ENCODE peak calls at places on chromosomes 7 and 10, in seven cellular contexts. Q is sigmoid colon, C is heart left ventricle, X is stomach, M is transverse colon, I is body of pancreas, A is spleen. N is an unnamed sample.
A peak's percentile ranks its signal among the peaks of the same experiment; 100 is the strongest.

GRCh38 chr7:73967832-73968295 is 60.1 kb upstream of the ELN start:
- DNase-seq in Q (no peak), C (no peak), X (no peak), M (no peak), I (no peak), A (peak; percentile 41), N (no peak)

GRCh38 chr10:15106352-15107013 is 9.3 kb downstream of the RPP38 start:
- DNase-seq in Q (no peak), C (peak; percentile 74), X (peak; percentile 85), M (peak; percentile 82), I (peak; percentile 74), A (peak; percentile 86), N (peak; percentile 85)

GRCh38 chr7:27122075-27122910 is 8.3 kb downstream of the HOXA4 start:
- DNase-seq in Q (no peak), C (no peak), X (no peak), M (peak; percentile 83), I (no peak), A (no peak), N (no peak)

GRCh38 chr10:129096340-129096984 is 370.6 kb upstream of the MGMT start:
- DNase-seq in Q (peak; percentile 77), C (no peak), X (no peak), M (no peak), I (peak; percentile 42), A (no peak), N (no peak)

GRCh38 chr7:6447589-6448210 is at the start of gene DAGLB:
- DNase-seq in Q (peak; percentile 95), C (peak; percentile 98), X (peak; percentile 94), M (peak; percentile 96), I (peak; percentile 93), A (peak; percentile 99), N (peak; percentile 90)

GRCh38 chr10:121838931-121839330 is 88.9 kb downstream of the ATE1 start:
- DNase-seq in Q (no peak), C (no peak), X (no peak), M (no peak), I (no peak), A (no peak), N (no peak)

GRCh38 chr7:6653101-6653995 is 16.2 kb downstream of the ZNF316 start:
- DNase-seq in Q (peak; percentile 40), C (peak; percentile 56), X (no peak), M (no peak), I (no peak), A (no peak), N (no peak)

GRCh38 chr7:93228302-93228701 is 2.0 kb upstream of the HEPACAM2 start:
- DNase-seq in Q (no peak), C (no peak), X (no peak), M (no peak), I (peak; percentile 13), A (no peak), N (no peak)

GRCh38 chr7:105672820-105673219 is 91.5 kb upstream of the EFCAB10 start:
- DNase-seq in Q (no peak), C (no peak), X (no peak), M (no peak), I (no peak), A (no peak), N (no peak)

GRCh38 chr10:14146501-14146900 is 184.2 kb downstream of the FRMD4A start:
- DNase-seq in Q (no peak), C (no peak), X (no peak), M (no peak), I (no peak), A (no peak), N (no peak)

GRCh38 chr7:11951909-11952308 is 119.9 kb upstream of the THSD7A start:
- DNase-seq in Q (no peak), C (no peak), X (no peak), M (no peak), I (no peak), A (no peak), N (no peak)

GRCh38 chr7:50308301-50309129 is 4.0 kb downstream of the IKZF1 start:
- DNase-seq in Q (peak; percentile 54), C (no peak), X (no peak), M (no peak), I (no peak), A (no peak), N (no peak)

GRCh38 chr7:6221340-6222319 is 50.8 kb downstream of the CYTH3 start:
- DNase-seq in Q (no peak), C (no peak), X (no peak), M (no peak), I (no peak), A (no peak), N (no peak)

GRCh38 chr7:70458195-70458695 is 673.7 kb upstream of the GALNT17 start:
- DNase-seq in Q (no peak), C (no peak), X (peak; percentile 28), M (peak; percentile 14), I (no peak), A (no peak), N (no peak)

GRCh38 chr10:83617692-83618325 is 521.5 kb upstream of the GHITM start:
- DNase-seq in Q (no peak), C (no peak), X (no peak), M (no peak), I (no peak), A (no peak), N (no peak)

GRCh38 chr7:1922071-1922869 is 252.2 kb downstream of the ELFN1 start:
- DNase-seq in Q (no peak), C (no peak), X (no peak), M (no peak), I (no peak), A (peak; percentile 72), N (no peak)

GRCh38 chr7:158318511-158318913 is 269.1 kb downstream of the PTPRN2 start:
- DNase-seq in Q (no peak), C (no peak), X (no peak), M (no peak), I (no peak), A (no peak), N (no peak)

GRCh38 chr10:70579234-70580002 is 23.1 kb downstream of the PRF1 start:
- DNase-seq in Q (peak; percentile 14), C (no peak), X (no peak), M (no peak), I (no peak), A (no peak), N (no peak)

GRCh38 chr10:132784582-132785432 is 1.1 kb downstream of the NKX6-2 start:
- DNase-seq in Q (no peak), C (no peak), X (no peak), M (no peak), I (no peak), A (no peak), N (no peak)

GRCh38 chr7:88432321-88432720 is 125.6 kb upstream of the STEAP4 start:
- DNase-seq in Q (no peak), C (no peak), X (no peak), M (no peak), I (no peak), A (no peak), N (no peak)

GRCh38 chr10:131812736-131813604 is 87.8 kb upstream of the PPP2R2D start:
- DNase-seq in Q (no peak), C (peak; percentile 36), X (peak; percentile 21), M (no peak), I (no peak), A (no peak), N (no peak)

DNA sequence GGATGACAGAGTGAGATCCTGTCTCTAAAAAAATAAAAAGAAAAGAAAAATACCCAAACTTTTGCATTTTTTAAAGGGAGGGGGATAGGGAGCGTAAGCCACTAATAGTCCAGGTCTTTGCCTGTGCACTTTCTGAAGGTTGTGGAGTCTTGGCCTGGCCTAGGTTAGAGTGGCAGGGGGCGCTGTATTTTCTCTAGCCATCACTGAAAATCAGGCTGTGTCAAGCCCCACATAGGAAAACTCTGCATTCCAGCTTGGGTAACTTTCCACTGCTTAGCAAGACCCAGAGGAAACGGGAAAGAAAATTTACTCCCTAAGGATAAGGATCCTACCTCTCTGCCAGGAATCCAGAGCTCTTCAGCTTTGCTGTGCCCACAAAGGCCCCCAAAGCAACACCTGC is 10.5 kb upstream of the PAX4 start:
- DNase-seq in Q (no peak), C (no peak), X (no peak), M (no peak), I (no peak), A (no peak), N (no peak)
- H3K4me3 ChIP-seq in Q (no peak overlapping the region), C (no peak overlapping the region), X (no peak overlapping the region), M (no peak overlapping the region), I (no peak overlapping the region), A (no peak overlapping the region), N (no peak overlapping the region)

GRCh38 chr10:73780966-73781365 is 882 bp upstream of the CHCHD1 start:
- DNase-seq in Q (peak; percentile 58), C (no peak), X (no peak), M (no peak), I (no peak), A (no peak), N (no peak)

GRCh38 chr10:73779018-73779417 is 2.8 kb upstream of the CHCHD1 start:
- DNase-seq in Q (peak; percentile 14), C (no peak), X (no peak), M (no peak), I (no peak), A (no peak), N (no peak)

GRCh38 chr10:73780301-73780700 is 1.5 kb upstream of the CHCHD1 start:
- DNase-seq in Q (peak; percentile 55), C (no peak), X (no peak), M (no peak), I (no peak), A (no peak), N (no peak)

GRCh38 chr10:73781548-73781878 is 335 bp upstream of the CHCHD1 start:
- DNase-seq in Q (no peak), C (no peak), X (no peak), M (no peak), I (no peak), A (no peak), N (no peak)

GRCh38 chr10:73779539-73780197 is 2.2 kb upstream of the CHCHD1 start:
- DNase-seq in Q (no peak), C (no peak), X (no peak), M (no peak), I (no peak), A (no peak), N (no peak)
- TF ChIP-seq POLR2A in Q (no peak), C (no peak), X (no peak), M (no peak), I (no peak), A (no peak), N (no peak)

GRCh38 chr7:45156516-45157272 is 897 bp upstream of the RAMP3 start:
- DNase-seq in Q (peak; percentile 30), C (no peak), X (no peak), M (no peak), I (no peak), A (peak; percentile 51), N (no peak)

GRCh38 chr7:45155941-45156340 is 1.6 kb upstream of the RAMP3 start:
- DNase-seq in Q (peak; percentile 37), C (no peak), X (no peak), M (no peak), I (no peak), A (peak; percentile 70), N (no peak)

GRCh38 chr7:45155357-45155900 is 2.2 kb upstream of the RAMP3 start:
- DNase-seq in Q (peak; percentile 55), C (no peak), X (no peak), M (no peak), I (no peak), A (peak; percentile 46), N (no peak)

GRCh38 chr7:45157653-45158401 is at the start of gene RAMP3:
- DNase-seq in Q (peak; percentile 55), C (no peak), X (no peak), M (no peak), I (no peak), A (peak; percentile 75), N (no peak)

GRCh38 chr7:45157286-45157652 is 322 bp upstream of the RAMP3 start:
- DNase-seq in Q (peak; percentile 55), C (no peak), X (no peak), M (no peak), I (no peak), A (peak; percentile 63), N (no peak)
- H3K4me3 ChIP-seq in Q (peak overlapping the region; percentile 30), C (peak overlapping the region; percentile 60), X (peak overlapping the region; percentile 52), M (peak overlapping the region; percentile 25), I (no peak overlapping the region), A (peak overlapping the region; percentile 63), N (peak overlapping the region; percentile 60)

GRCh38 chr7:25007668-25008067 is 27.7 kb upstream of the OSBPL3 start:
- DNase-seq in Q (no peak), C (no peak), X (no peak), M (no peak), I (no peak), A (no peak), N (no peak)
- TF ChIP-seq POLR2A in Q (no peak), C (no peak), X (no peak), M (no peak), I (no peak), A (no peak), N (no peak)